ENCODE peak calls at places on chromosome 20, in five cellular contexts. K, J, P, Q and Y are unnamed samples. For H4K20me1, the result is how much of the 10 kb centered on the place peaks cover.

GRCh38 chr20:35768731-35769664 is 2.8 kb upstream of the PHF20 start:
- DNase-seq in K (peak), J (peak), Q (peak), P (peak), Y (peak)

GRCh38 chr20:1667510-1668085 is 10.0 kb upstream of the SIRPG start:
- DNase-seq in Q (no peak), K (no peak), P (no peak), J (no peak), Y (no peak)

GRCh38 chr20:29878281-29878741 is 1379.2 kb upstream of the DEFB115 start:
- DNase-seq in K (peak), P (peak), J (no peak), Q (peak), Y (no peak)

GRCh38 chr20:2692036-2692885 is at the start of gene EBF4:
- DNase-seq in K (peak), P (no peak), J (no peak), Q (peak), Y (no peak)

GRCh38 chr20:40192083-40192482 is 497.0 kb downstream of the MAFB start:
- DNase-seq in K (no peak), P (no peak), J (no peak), Q (no peak), Y (no peak)

GRCh38 chr20:23456416-23456815 is 3.7 kb upstream of the CST11 start:
- DNase-seq in K (no peak), P (no peak), Q (no peak), J (no peak), Y (no peak)

GRCh38 chr20:23654722-23655121 is 17.0 kb upstream of the CST3 start:
- DNase-seq in P (no peak), J (no peak), K (no peak), Q (no peak), Y (no peak)

GRCh38 chr20:60060006-60060557 is 101.9 kb downstream of the CDH26 start:
- DNase-seq in Q (no peak), K (no peak), J (no peak), P (no peak), Y (no peak)

GRCh38 chr20:14986026-14986655 is 648.7 kb upstream of the FLRT3 start:
- DNase-seq in J (no peak), K (no peak), Q (no peak), P (peak), Y (no peak)

GRCh38 chr20:46772901-46773300 is 63.5 kb downstream of the SLC2A10 start:
- DNase-seq in Q (peak), J (no peak), K (no peak), P (peak), Y (no peak)

GRCh38 chr20:4748847-4749246 is 27.1 kb downstream of the PRND start:
- DNase-seq in K (no peak), J (no peak), Q (no peak), P (no peak), Y (no peak)

GRCh38 chr20:53693265-53693871 is 99.7 kb upstream of the ZNF217 start:
- DNase-seq in K (no peak), J (no peak), P (no peak), Q (no peak), Y (no peak)

GRCh38 chr20:31693402-31693801 is 29.3 kb downstream of the BCL2L1 start:
- DNase-seq in Q (no peak), J (no peak), P (no peak), K (no peak), Y (no peak)
- TF ChIP-seq MXI1 in Q (no peak), J (no peak), P (no peak), K (no peak), Y (no peak)

GRCh38 chr20:58988565-58988882 is 7.5 kb downstream of the NELFCD start:
- DNase-seq in P (no peak), K (no peak), Q (no peak), J (no peak), Y (no peak)
- H4K20me1 ChIP-seq in P (under half), K (under half), Q (under half), J (under half), Y (under half)

GRCh38 chr20:44019638-44020335 is 105.1 kb downstream of the TOX2 start:
- DNase-seq in J (no peak), Q (no peak), K (no peak), P (no peak), Y (peak)

GRCh38 chr20:44017211-44017610 is 102.6 kb downstream of the TOX2 start:
- DNase-seq in J (no peak), P (no peak), Q (no peak), K (no peak), Y (no peak)

GRCh38 chr20:44016525-44016924 is 101.9 kb downstream of the TOX2 start:
- DNase-seq in Q (no peak), J (no peak), K (no peak), P (no peak), Y (no peak)

GRCh38 chr20:44018684-44019637 is 104.3 kb downstream of the TOX2 start:
- DNase-seq in J (no peak), K (no peak), Q (no peak), P (no peak), Y (no peak)

DNA sequence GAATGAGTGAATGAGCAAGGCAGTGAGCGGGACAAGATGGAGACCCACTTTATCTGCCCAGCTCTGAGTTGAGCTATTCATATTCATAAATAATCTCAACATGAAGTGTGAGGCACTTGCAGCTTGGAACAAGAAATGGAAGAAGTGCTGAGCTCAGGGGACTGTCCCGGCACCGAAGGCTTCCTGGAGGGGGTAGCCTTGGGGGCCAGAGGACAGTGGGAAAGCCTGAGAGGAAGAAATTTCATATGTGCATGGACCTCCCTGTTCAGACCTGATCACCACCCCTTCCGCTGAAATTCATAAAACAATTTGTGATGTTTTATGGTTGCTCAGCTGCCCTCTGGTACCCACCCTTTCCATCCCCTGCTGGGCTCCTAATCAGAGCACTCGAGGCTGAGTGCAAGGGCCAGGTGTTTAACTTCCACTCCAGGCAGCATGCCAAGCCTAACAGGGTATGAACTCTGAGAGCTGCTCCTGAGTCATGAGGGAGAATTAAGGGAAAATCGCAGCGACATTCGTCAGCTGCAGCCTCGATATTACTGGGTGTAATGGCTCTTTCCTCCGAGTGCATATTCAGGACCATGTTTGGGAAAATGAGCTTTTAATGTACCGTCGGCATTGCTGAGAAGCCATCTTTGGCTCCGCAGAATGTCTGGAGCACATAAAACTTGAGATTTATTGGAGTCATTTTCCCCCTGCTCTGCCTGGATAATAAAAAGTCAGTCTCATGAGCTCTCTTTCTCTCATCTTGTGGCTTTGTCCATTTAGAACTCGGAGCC is 103.4 kb downstream of the TOX2 start:
- DNase-seq in K (peak), Q (peak), J (no peak), P (no peak), Y (peak)
- TF ChIP-seq MXI1 in K (peak), Q (no peak), J (no peak), P (no peak), Y (no peak)

DNA sequence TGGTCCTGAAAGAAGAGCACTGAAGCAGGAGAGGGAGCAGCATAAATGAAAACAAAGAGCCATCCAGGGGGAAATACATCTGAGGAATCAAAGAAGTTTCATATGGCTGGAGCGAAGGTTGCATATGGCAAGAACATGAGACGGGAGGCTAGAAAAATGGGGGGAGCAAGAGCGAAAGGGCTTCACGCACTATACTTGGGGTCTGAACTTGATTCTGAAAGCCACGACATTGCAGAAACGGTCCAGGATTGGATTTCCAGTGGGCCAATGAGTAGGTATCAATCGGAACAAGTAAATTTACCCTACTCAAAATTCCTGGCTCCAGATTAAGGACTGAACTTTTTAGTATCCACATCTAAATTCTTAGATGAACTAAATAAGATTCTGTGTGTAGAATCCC is 47.9 kb downstream of the B4GALT5 start:
- DNase-seq in P (no peak), J (no peak), K (no peak), Q (no peak), Y (no peak)
- H4K20me1 ChIP-seq in P (under half), J (under half), K (half or more), Q (under half), Y (half or more)

DNA sequence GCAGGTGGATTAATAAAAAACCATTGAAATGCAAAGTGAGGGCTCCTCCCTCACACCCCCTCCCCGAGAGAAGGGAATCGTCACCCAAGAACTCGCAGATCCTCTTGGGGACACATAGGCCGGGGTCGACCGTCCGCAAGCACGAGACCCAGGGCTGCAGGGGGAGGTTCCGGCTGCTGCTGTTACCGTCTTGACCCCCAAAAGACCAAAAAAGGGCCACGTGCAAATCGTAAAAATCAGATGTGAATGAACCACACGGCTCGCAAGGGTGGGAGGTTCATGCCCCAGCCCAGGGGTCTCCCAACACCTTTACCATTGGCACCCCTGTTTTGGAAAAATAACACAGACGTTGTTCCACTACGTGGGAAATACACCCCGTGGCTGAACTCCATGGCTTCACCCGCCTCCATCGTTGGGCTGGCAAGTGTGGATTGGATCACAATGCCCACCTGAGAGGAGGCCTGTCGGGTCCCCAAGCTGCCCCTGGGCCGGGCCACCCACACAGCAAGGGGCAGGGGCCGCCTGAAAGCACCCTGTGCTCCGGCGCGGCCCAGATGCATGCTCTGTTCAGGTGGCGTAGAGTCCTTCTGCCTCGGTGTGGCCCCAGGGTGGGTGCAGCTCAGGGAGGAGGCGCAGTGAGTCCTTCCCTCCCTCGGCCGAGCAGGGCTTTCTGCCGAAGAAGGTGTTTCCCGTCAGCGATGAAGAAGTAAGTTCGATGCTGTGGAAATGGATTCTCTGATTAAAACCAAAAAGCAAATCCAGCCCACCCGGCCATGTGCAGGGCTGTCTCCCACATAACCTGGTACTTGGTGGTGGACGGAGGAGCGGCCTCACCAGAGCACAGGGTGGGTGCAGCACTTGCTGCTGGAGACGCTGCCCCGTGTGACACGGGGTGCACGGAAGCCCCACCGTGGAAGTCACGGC is 85.0 kb downstream of the YTHDF1 start:
- DNase-seq in K (no peak), Q (no peak), J (no peak), P (no peak), Y (no peak)
- TF ChIP-seq MXI1 in K (no peak), Q (no peak), J (no peak), P (no peak), Y (no peak)

DNA sequence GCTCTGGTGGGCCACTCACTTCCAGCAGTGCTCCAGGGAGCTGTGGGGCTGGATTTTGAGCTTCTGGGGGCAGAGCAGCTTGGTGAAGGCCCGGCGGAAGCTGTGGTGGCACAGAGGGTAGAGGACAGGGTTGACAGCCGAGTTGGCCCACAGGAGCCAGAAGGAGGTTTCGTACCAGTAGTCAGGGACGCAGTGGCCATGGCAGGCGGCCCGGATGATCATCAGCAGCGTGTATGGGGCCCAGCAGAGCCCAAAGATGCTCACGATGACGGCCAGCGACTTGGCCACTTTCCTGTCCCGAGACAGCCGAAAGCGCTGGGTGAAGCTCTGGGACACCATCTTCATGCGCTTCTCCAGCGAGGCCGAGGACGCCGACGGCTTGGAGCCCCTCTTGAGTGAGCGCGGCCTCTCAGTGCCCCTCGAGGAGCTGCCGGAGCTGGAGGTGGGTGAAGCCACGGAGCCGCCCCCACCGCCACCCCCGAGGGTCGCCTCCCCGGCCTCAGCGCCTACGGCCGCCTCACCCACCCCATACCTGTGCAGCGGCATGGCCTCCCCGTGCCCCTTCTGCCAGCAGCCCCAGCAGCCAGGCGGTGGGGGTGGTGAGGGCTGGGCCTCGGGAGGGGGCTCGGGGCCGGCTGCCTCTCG is 4.0 kb downstream of the HRH3 start:
- DNase-seq in K (no peak), P (no peak), Q (no peak), J (no peak), Y (no peak)
- H4K20me1 ChIP-seq in K (under half), P (under half), Q (under half), J (under half), Y (under half)